ENCODE peak calls at places on chromosome 18, in seven cellular contexts. One of them, this sample, is unnamed.

GRCh38 chr18:79290876-79291275 is 104.9 kb upstream of the NFATC1 start:
- DNase-seq in epithelial cell of esophagus: no peak
- DNase-seq in HEK293T: no peak
- DNase-seq in EL: no peak
- DNase-seq in HTR-8/SVneo: no peak
- DNase-seq in A172: no peak
- DNase-seq in activated T-helper 1 cell treated with anti-CD3 and anti-CD28 coated beads, Interleukin-2, amount 50 U/mL, for 16 hours: no peak
- DNase-seq in this sample: no peak

GRCh38 chr18:46946656-46947282 is 29.4 kb downstream of the KATNAL2 start:
- DNase-seq in epithelial cell of esophagus: peak
- DNase-seq in activated T-helper 1 cell treated with anti-CD3 and anti-CD28 coated beads, Interleukin-2, amount 50 U/mL, for 16 hours: no peak
- DNase-seq in A172: no peak
- DNase-seq in EL: peak
- DNase-seq in HTR-8/SVneo: peak
- DNase-seq in HEK293T: peak
- DNase-seq in this sample: peak

GRCh38 chr18:22705328-22705727 is 227.8 kb upstream of the RBBP8 start:
- DNase-seq in activated T-helper 1 cell treated with anti-CD3 and anti-CD28 coated beads, Interleukin-2, amount 50 U/mL, for 16 hours: no peak
- DNase-seq in HTR-8/SVneo: no peak
- DNase-seq in A172: peak
- DNase-seq in HEK293T: no peak
- DNase-seq in epithelial cell of esophagus: peak
- DNase-seq in EL: peak
- DNase-seq in this sample: no peak

GRCh38 chr18:74791501-74792188 is 194.0 kb downstream of the ZNF407 start:
- DNase-seq in A172: no peak
- DNase-seq in EL: peak
- DNase-seq in HEK293T: no peak
- DNase-seq in HTR-8/SVneo: no peak
- DNase-seq in epithelial cell of esophagus: no peak
- DNase-seq in activated T-helper 1 cell treated with anti-CD3 and anti-CD28 coated beads, Interleukin-2, amount 50 U/mL, for 16 hours: no peak
- DNase-seq in this sample: no peak

GRCh38 chr18:75433098-75433497 is 5.6 kb upstream of the SMIM21 start:
- DNase-seq in A172: no peak
- DNase-seq in HTR-8/SVneo: no peak
- DNase-seq in HEK293T: no peak
- DNase-seq in EL: no peak
- DNase-seq in epithelial cell of esophagus: no peak
- DNase-seq in activated T-helper 1 cell treated with anti-CD3 and anti-CD28 coated beads, Interleukin-2, amount 50 U/mL, for 16 hours: no peak
- DNase-seq in this sample: no peak

GRCh38 chr18:57353137-57353939 is 981 bp downstream of the ST8SIA3 start:
- DNase-seq in activated T-helper 1 cell treated with anti-CD3 and anti-CD28 coated beads, Interleukin-2, amount 50 U/mL, for 16 hours: no peak
- DNase-seq in A172: no peak
- DNase-seq in EL: no peak
- DNase-seq in HTR-8/SVneo: no peak
- DNase-seq in epithelial cell of esophagus: no peak
- DNase-seq in HEK293T: no peak
- DNase-seq in this sample: no peak

GRCh38 chr18:26386002-26386401 is 159.8 kb downstream of the TAF4B start:
- DNase-seq in epithelial cell of esophagus: peak
- DNase-seq in HEK293T: no peak
- DNase-seq in activated T-helper 1 cell treated with anti-CD3 and anti-CD28 coated beads, Interleukin-2, amount 50 U/mL, for 16 hours: no peak
- DNase-seq in A172: peak
- DNase-seq in HTR-8/SVneo: peak
- DNase-seq in EL: peak
- DNase-seq in this sample: no peak

GRCh38 chr18:61844726-61845125 is 48.1 kb downstream of the RNF152 start:
- DNase-seq in epithelial cell of esophagus: no peak
- DNase-seq in HEK293T: no peak
- DNase-seq in EL: no peak
- DNase-seq in HTR-8/SVneo: no peak
- DNase-seq in A172: no peak
- DNase-seq in activated T-helper 1 cell treated with anti-CD3 and anti-CD28 coated beads, Interleukin-2, amount 50 U/mL, for 16 hours: no peak
- DNase-seq in this sample: no peak

GRCh38 chr18:63299837-63300787 is 19.5 kb downstream of the BCL2 start:
- DNase-seq in A172: no peak
- DNase-seq in activated T-helper 1 cell treated with anti-CD3 and anti-CD28 coated beads, Interleukin-2, amount 50 U/mL, for 16 hours: no peak
- DNase-seq in epithelial cell of esophagus: no peak
- DNase-seq in HEK293T: no peak
- DNase-seq in EL: no peak
- DNase-seq in HTR-8/SVneo: no peak
- DNase-seq in this sample: no peak

GRCh38 chr18:8537400-8537799 is 71.8 kb upstream of the RAB12 start:
- DNase-seq in HTR-8/SVneo: no peak
- DNase-seq in epithelial cell of esophagus: no peak
- DNase-seq in HEK293T: no peak
- DNase-seq in activated T-helper 1 cell treated with anti-CD3 and anti-CD28 coated beads, Interleukin-2, amount 50 U/mL, for 16 hours: no peak
- DNase-seq in A172: no peak
- DNase-seq in EL: no peak
- DNase-seq in this sample: no peak

GRCh38 chr18:10010611-10011015 is 96.8 kb downstream of the VAPA start:
- DNase-seq in HTR-8/SVneo: peak
- DNase-seq in HEK293T: no peak
- DNase-seq in A172: peak
- DNase-seq in epithelial cell of esophagus: peak
- DNase-seq in activated T-helper 1 cell treated with anti-CD3 and anti-CD28 coated beads, Interleukin-2, amount 50 U/mL, for 16 hours: no peak
- DNase-seq in EL: peak
- DNase-seq in this sample: peak

GRCh38 chr18:45517181-45517741 is 98.0 kb upstream of the SLC14A2 start:
- DNase-seq in HTR-8/SVneo: no peak
- DNase-seq in activated T-helper 1 cell treated with anti-CD3 and anti-CD28 coated beads, Interleukin-2, amount 50 U/mL, for 16 hours: no peak
- DNase-seq in EL: no peak
- DNase-seq in A172: peak
- DNase-seq in epithelial cell of esophagus: no peak
- DNase-seq in HEK293T: peak
- DNase-seq in this sample: no peak

GRCh38 chr18:32310119-32310518 is 120.3 kb downstream of the MEP1B start:
- DNase-seq in A172: no peak
- DNase-seq in epithelial cell of esophagus: no peak
- DNase-seq in activated T-helper 1 cell treated with anti-CD3 and anti-CD28 coated beads, Interleukin-2, amount 50 U/mL, for 16 hours: no peak
- DNase-seq in HTR-8/SVneo: no peak
- DNase-seq in EL: no peak
- DNase-seq in HEK293T: no peak
- DNase-seq in this sample: no peak

GRCh38 chr18:7202119-7202680 is 28.7 kb upstream of the LRRC30 start:
- DNase-seq in HTR-8/SVneo: no peak
- DNase-seq in activated T-helper 1 cell treated with anti-CD3 and anti-CD28 coated beads, Interleukin-2, amount 50 U/mL, for 16 hours: no peak
- DNase-seq in A172: no peak
- DNase-seq in HEK293T: no peak
- DNase-seq in epithelial cell of esophagus: no peak
- DNase-seq in EL: no peak
- DNase-seq in this sample: no peak

GRCh38 chr18:50192903-50193795 is 1.8 kb downstream of the MYO5B start:
- DNase-seq in activated T-helper 1 cell treated with anti-CD3 and anti-CD28 coated beads, Interleukin-2, amount 50 U/mL, for 16 hours: no peak
- DNase-seq in HTR-8/SVneo: no peak
- DNase-seq in A172: no peak
- DNase-seq in epithelial cell of esophagus: peak
- DNase-seq in HEK293T: no peak
- DNase-seq in EL: no peak
- DNase-seq in this sample: no peak

GRCh38 chr18:58657081-58657480 is 14.2 kb upstream of the MALT1 start:
- DNase-seq in HEK293T: no peak
- DNase-seq in HTR-8/SVneo: no peak
- DNase-seq in epithelial cell of esophagus: no peak
- DNase-seq in EL: no peak
- DNase-seq in activated T-helper 1 cell treated with anti-CD3 and anti-CD28 coated beads, Interleukin-2, amount 50 U/mL, for 16 hours: no peak
- DNase-seq in A172: no peak
- DNase-seq in this sample: no peak

GRCh38 chr18:9627642-9628041 is 13.3 kb upstream of the PPP4R1 start:
- DNase-seq in A172: peak
- DNase-seq in HEK293T: no peak
- DNase-seq in activated T-helper 1 cell treated with anti-CD3 and anti-CD28 coated beads, Interleukin-2, amount 50 U/mL, for 16 hours: no peak
- DNase-seq in HTR-8/SVneo: no peak
- DNase-seq in epithelial cell of esophagus: peak
- DNase-seq in EL: peak
- DNase-seq in this sample: no peak

GRCh38 chr18:50466634-50467033 is 91.8 kb downstream of the SKA1 start:
- DNase-seq in activated T-helper 1 cell treated with anti-CD3 and anti-CD28 coated beads, Interleukin-2, amount 50 U/mL, for 16 hours: no peak
- DNase-seq in A172: no peak
- DNase-seq in epithelial cell of esophagus: peak
- DNase-seq in HTR-8/SVneo: no peak
- DNase-seq in HEK293T: no peak
- DNase-seq in EL: no peak
- DNase-seq in this sample: no peak

GRCh38 chr18:69951182-69951581 is 3.5 kb upstream of the CD226 start:
- DNase-seq in activated T-helper 1 cell treated with anti-CD3 and anti-CD28 coated beads, Interleukin-2, amount 50 U/mL, for 16 hours: no peak
- DNase-seq in HTR-8/SVneo: peak
- DNase-seq in A172: peak
- DNase-seq in EL: peak
- DNase-seq in HEK293T: no peak
- DNase-seq in epithelial cell of esophagus: no peak
- DNase-seq in this sample: no peak

GRCh38 chr18:8623549-8624106 is 14.4 kb downstream of the RAB12 start:
- DNase-seq in HTR-8/SVneo: no peak
- DNase-seq in HEK293T: no peak
- DNase-seq in A172: peak
- DNase-seq in epithelial cell of esophagus: peak
- DNase-seq in activated T-helper 1 cell treated with anti-CD3 and anti-CD28 coated beads, Interleukin-2, amount 50 U/mL, for 16 hours: no peak
- DNase-seq in EL: peak
- DNase-seq in this sample: no peak

GRCh38 chr18:34787931-34788532 is 77.9 kb downstream of the DTNA start:
- DNase-seq in activated T-helper 1 cell treated with anti-CD3 and anti-CD28 coated beads, Interleukin-2, amount 50 U/mL, for 16 hours: no peak
- DNase-seq in epithelial cell of esophagus: peak
- DNase-seq in HEK293T: peak
- DNase-seq in HTR-8/SVneo: peak
- DNase-seq in EL: peak
- DNase-seq in A172: peak
- DNase-seq in this sample: peak

GRCh38 chr18:69085933-69086332 is 288.1 kb downstream of the CCDC102B start:
- DNase-seq in EL: no peak
- DNase-seq in activated T-helper 1 cell treated with anti-CD3 and anti-CD28 coated beads, Interleukin-2, amount 50 U/mL, for 16 hours: no peak
- DNase-seq in epithelial cell of esophagus: no peak
- DNase-seq in A172: no peak
- DNase-seq in HTR-8/SVneo: no peak
- DNase-seq in HEK293T: no peak
- DNase-seq in this sample: no peak

GRCh38 chr18:35577045-35577848 is 4.3 kb upstream of the GALNT1 start:
- DNase-seq in epithelial cell of esophagus: peak
- DNase-seq in HTR-8/SVneo: no peak
- DNase-seq in EL: no peak
- DNase-seq in activated T-helper 1 cell treated with anti-CD3 and anti-CD28 coated beads, Interleukin-2, amount 50 U/mL, for 16 hours: no peak
- DNase-seq in HEK293T: no peak
- DNase-seq in A172: no peak
- DNase-seq in this sample: no peak

GRCh38 chr18:28995319-28995718 is 818.4 kb upstream of the CDH2 start:
- DNase-seq in epithelial cell of esophagus: peak
- DNase-seq in HEK293T: no peak
- DNase-seq in A172: peak
- DNase-seq in EL: no peak
- DNase-seq in activated T-helper 1 cell treated with anti-CD3 and anti-CD28 coated beads, Interleukin-2, amount 50 U/mL, for 16 hours: no peak
- DNase-seq in HTR-8/SVneo: no peak
- DNase-seq in this sample: no peak

GRCh38 chr18:31581498-31582197 is 10.0 kb upstream of the TTR start:
- DNase-seq in EL: no peak
- DNase-seq in HEK293T: no peak
- DNase-seq in activated T-helper 1 cell treated with anti-CD3 and anti-CD28 coated beads, Interleukin-2, amount 50 U/mL, for 16 hours: no peak
- DNase-seq in HTR-8/SVneo: peak
- DNase-seq in epithelial cell of esophagus: peak
- DNase-seq in A172: peak
- DNase-seq in this sample: no peak

GRCh38 chr18:74283255-74283554 is 8.6 kb downstream of the CYB5A start:
- DNase-seq in epithelial cell of esophagus: peak
- DNase-seq in A172: no peak
- DNase-seq in activated T-helper 1 cell treated with anti-CD3 and anti-CD28 coated beads, Interleukin-2, amount 50 U/mL, for 16 hours: no peak
- DNase-seq in HTR-8/SVneo: no peak
- DNase-seq in HEK293T: no peak
- DNase-seq in EL: no peak
- DNase-seq in this sample: no peak

GRCh38 chr18:8701546-8702118 is 3.7 kb upstream of the MTCL1 start:
- DNase-seq in HEK293T: no peak
- DNase-seq in HTR-8/SVneo: no peak
- DNase-seq in A172: peak
- DNase-seq in EL: peak
- DNase-seq in activated T-helper 1 cell treated with anti-CD3 and anti-CD28 coated beads, Interleukin-2, amount 50 U/mL, for 16 hours: no peak
- DNase-seq in epithelial cell of esophagus: peak
- DNase-seq in this sample: no peak

GRCh38 chr18:67451952-67452351 is 64.6 kb downstream of the DSEL start:
- DNase-seq in HEK293T: no peak
- DNase-seq in HTR-8/SVneo: no peak
- DNase-seq in EL: no peak
- DNase-seq in activated T-helper 1 cell treated with anti-CD3 and anti-CD28 coated beads, Interleukin-2, amount 50 U/mL, for 16 hours: no peak
- DNase-seq in A172: no peak
- DNase-seq in epithelial cell of esophagus: no peak
- DNase-seq in this sample: no peak

GRCh38 chr18:71598374-71598773 is 945.8 kb downstream of the CBLN2 start:
- DNase-seq in epithelial cell of esophagus: no peak
- DNase-seq in HEK293T: no peak
- DNase-seq in A172: no peak
- DNase-seq in activated T-helper 1 cell treated with anti-CD3 and anti-CD28 coated beads, Interleukin-2, amount 50 U/mL, for 16 hours: no peak
- DNase-seq in EL: no peak
- DNase-seq in HTR-8/SVneo: no peak
- DNase-seq in this sample: no peak

GRCh38 chr18:31648966-31649429 is 35.4 kb downstream of the B4GALT6 start:
- DNase-seq in EL: no peak
- DNase-seq in epithelial cell of esophagus: peak
- DNase-seq in HEK293T: peak
- DNase-seq in HTR-8/SVneo: peak
- DNase-seq in A172: peak
- DNase-seq in activated T-helper 1 cell treated with anti-CD3 and anti-CD28 coated beads, Interleukin-2, amount 50 U/mL, for 16 hours: no peak
- DNase-seq in this sample: no peak

GRCh38 chr18:27461957-27462356 is 276.8 kb upstream of the CHST9 start:
- DNase-seq in activated T-helper 1 cell treated with anti-CD3 and anti-CD28 coated beads, Interleukin-2, amount 50 U/mL, for 16 hours: no peak
- DNase-seq in epithelial cell of esophagus: no peak
- DNase-seq in A172: no peak
- DNase-seq in EL: no peak
- DNase-seq in HEK293T: no peak
- DNase-seq in HTR-8/SVneo: no peak
- DNase-seq in this sample: no peak

GRCh38 chr18:32488078-32488477 is 17.4 kb upstream of the GAREM1 start:
- DNase-seq in activated T-helper 1 cell treated with anti-CD3 and anti-CD28 coated beads, Interleukin-2, amount 50 U/mL, for 16 hours: no peak
- DNase-seq in A172: no peak
- DNase-seq in EL: no peak
- DNase-seq in HEK293T: no peak
- DNase-seq in HTR-8/SVneo: no peak
- DNase-seq in epithelial cell of esophagus: no peak
- DNase-seq in this sample: no peak

GRCh38 chr18:79643049-79643765 is 36.4 kb upstream of the CTDP1 start:
- DNase-seq in activated T-helper 1 cell treated with anti-CD3 and anti-CD28 coated beads, Interleukin-2, amount 50 U/mL, for 16 hours: no peak
- DNase-seq in HEK293T: no peak
- DNase-seq in HTR-8/SVneo: no peak
- DNase-seq in A172: no peak
- DNase-seq in epithelial cell of esophagus: no peak
- DNase-seq in EL: no peak
- DNase-seq in this sample: no peak

GRCh38 chr18:56727399-56727798 is 76.2 kb downstream of the WDR7 start:
- DNase-seq in HTR-8/SVneo: no peak
- DNase-seq in EL: no peak
- DNase-seq in epithelial cell of esophagus: peak
- DNase-seq in HEK293T: no peak
- DNase-seq in activated T-helper 1 cell treated with anti-CD3 and anti-CD28 coated beads, Interleukin-2, amount 50 U/mL, for 16 hours: no peak
- DNase-seq in A172: no peak
- DNase-seq in this sample: no peak

GRCh38 chr18:34880882-34881852 is 160.0 kb upstream of the MAPRE2 start:
- DNase-seq in HEK293T: no peak
- DNase-seq in EL: peak
- DNase-seq in activated T-helper 1 cell treated with anti-CD3 and anti-CD28 coated beads, Interleukin-2, amount 50 U/mL, for 16 hours: no peak
- DNase-seq in HTR-8/SVneo: no peak
- DNase-seq in epithelial cell of esophagus: no peak
- DNase-seq in A172: no peak
- DNase-seq in this sample: no peak

This sample was measured in caudate nucleus.